ENCODE peak calls at places on chromosomes 4 and X, in six cellular contexts. One of them, this sample, is unnamed.

GRCh38 chrX:40326186-40326965 is 228.6 kb upstream of the BCOR start:
- DNase-seq in psoas muscle: no peak
- DNase-seq in IMR-90: no peak
- DNase-seq in pancreas: no peak
- DNase-seq in Peyer's patch: no peak
- DNase-seq in endodermal cell: peak; percentile 84
- DNase-seq in this sample: no peak

GRCh38 chrX:2489446-2490445 is 11.0 kb downstream of the DHRSX start:
- DNase-seq in IMR-90: no peak
- DNase-seq in psoas muscle: no peak
- DNase-seq in Peyer's patch: no peak
- DNase-seq in endodermal cell: peak; percentile 27
- DNase-seq in pancreas: no peak
- DNase-seq in this sample: no peak

GRCh38 chr4:158754385-158755180 is 14.2 kb upstream of the FNIP2 start:
- DNase-seq in IMR-90: peak; percentile 70
- DNase-seq in psoas muscle: no peak
- DNase-seq in Peyer's patch: no peak
- DNase-seq in endodermal cell: no peak
- DNase-seq in pancreas: no peak
- DNase-seq in this sample: no peak

GRCh38 chr4:98498774-98499173 is 159.6 kb downstream of the TSPAN5 start:
- DNase-seq in IMR-90: no peak
- DNase-seq in endodermal cell: no peak
- DNase-seq in pancreas: no peak
- DNase-seq in Peyer's patch: no peak
- DNase-seq in psoas muscle: no peak
- DNase-seq in this sample: no peak

GRCh38 chrX:39950035-39950688 is 147.6 kb downstream of the BCOR start:
- DNase-seq in pancreas: no peak
- DNase-seq in endodermal cell: no peak
- DNase-seq in IMR-90: peak; percentile 33
- DNase-seq in Peyer's patch: no peak
- DNase-seq in psoas muscle: no peak
- DNase-seq in this sample: no peak

GRCh38 chrX:17922303-17922702 is 61.2 kb upstream of the RAI2 start:
- DNase-seq in psoas muscle: no peak
- DNase-seq in pancreas: no peak
- DNase-seq in IMR-90: no peak
- DNase-seq in Peyer's patch: no peak
- DNase-seq in endodermal cell: no peak
- DNase-seq in this sample: no peak

GRCh38 chr4:38242822-38243384 is 282.7 kb downstream of the PTTG2 start:
- DNase-seq in Peyer's patch: no peak
- DNase-seq in endodermal cell: no peak
- DNase-seq in pancreas: no peak
- DNase-seq in psoas muscle: no peak
- DNase-seq in IMR-90: no peak
- DNase-seq in this sample: no peak

GRCh38 chr4:176443646-176444409 is 124.1 kb downstream of the SPCS3 start:
- DNase-seq in endodermal cell: no peak
- DNase-seq in IMR-90: no peak
- DNase-seq in psoas muscle: no peak
- DNase-seq in Peyer's patch: no peak
- DNase-seq in pancreas: no peak
- DNase-seq in this sample: no peak

GRCh38 chr4:156408749-156409148 is 455.1 kb upstream of the CTSO start:
- DNase-seq in psoas muscle: no peak
- DNase-seq in Peyer's patch: no peak
- DNase-seq in pancreas: no peak
- DNase-seq in endodermal cell: no peak
- DNase-seq in IMR-90: peak; percentile 8
- DNase-seq in this sample: no peak

GRCh38 chrX:13001961-13002671 is 27.2 kb downstream of the TMSB4X start:
- DNase-seq in IMR-90: peak; percentile 52
- DNase-seq in endodermal cell: no peak
- DNase-seq in Peyer's patch: no peak
- DNase-seq in pancreas: no peak
- DNase-seq in psoas muscle: no peak
- DNase-seq in this sample: no peak

GRCh38 chr4:162154862-162155540 is 8.8 kb downstream of the FSTL5 start:
- DNase-seq in Peyer's patch: no peak
- DNase-seq in endodermal cell: no peak
- DNase-seq in psoas muscle: no peak
- DNase-seq in IMR-90: no peak
- DNase-seq in pancreas: no peak
- DNase-seq in this sample: no peak

GRCh38 chrX:120308959-120309872 is 2.0 kb downstream of the TMEM255A start:
- DNase-seq in psoas muscle: peak; percentile 78
- DNase-seq in endodermal cell: peak; percentile 87
- DNase-seq in IMR-90: peak; percentile 14
- DNase-seq in Peyer's patch: peak; percentile 84
- DNase-seq in pancreas: peak; percentile 62
- DNase-seq in this sample: peak; percentile 41

GRCh38 chr4:118969359-118969758 is 80.7 kb downstream of the SYNPO2 start:
- DNase-seq in psoas muscle: peak; percentile 72
- DNase-seq in pancreas: peak; percentile 24
- DNase-seq in endodermal cell: peak; percentile 63
- DNase-seq in IMR-90: peak; percentile 82
- DNase-seq in Peyer's patch: peak; percentile 72
- DNase-seq in this sample: no peak

GRCh38 chr4:152348670-152349069 is 187.2 kb downstream of the FBXW7 start:
- DNase-seq in endodermal cell: no peak
- DNase-seq in IMR-90: no peak
- DNase-seq in psoas muscle: no peak
- DNase-seq in Peyer's patch: no peak
- DNase-seq in pancreas: no peak
- DNase-seq in this sample: no peak

GRCh38 chrX:108224727-108225455 is 133.3 kb downstream of the ATG4A start:
- DNase-seq in endodermal cell: peak; percentile 73
- DNase-seq in IMR-90: peak; percentile 31
- DNase-seq in psoas muscle: peak; percentile 31
- DNase-seq in Peyer's patch: no peak
- DNase-seq in pancreas: no peak
- DNase-seq in this sample: no peak

GRCh38 chrX:103175944-103176753 is 38.8 kb upstream of the BEX4 start:
- DNase-seq in pancreas: peak; percentile 29
- DNase-seq in Peyer's patch: peak; percentile 72
- DNase-seq in IMR-90: peak; percentile 38
- DNase-seq in psoas muscle: peak; percentile 55
- DNase-seq in endodermal cell: peak; percentile 89
- DNase-seq in this sample: peak; percentile 14

GRCh38 chrX:37320541-37321203 is 28.5 kb upstream of the PRRG1 start:
- DNase-seq in psoas muscle: no peak
- DNase-seq in pancreas: no peak
- DNase-seq in Peyer's patch: no peak
- DNase-seq in endodermal cell: no peak
- DNase-seq in IMR-90: no peak
- DNase-seq in this sample: no peak

GRCh38 chrX:131649741-131650140 is 105.9 kb downstream of the OR13H1 start:
- DNase-seq in IMR-90: no peak
- DNase-seq in pancreas: no peak
- DNase-seq in endodermal cell: no peak
- DNase-seq in Peyer's patch: no peak
- DNase-seq in psoas muscle: no peak
- DNase-seq in this sample: no peak

GRCh38 chr4:110071466-110071865 is 126.9 kb downstream of the ELOVL6 start:
- DNase-seq in IMR-90: no peak
- DNase-seq in Peyer's patch: no peak
- DNase-seq in pancreas: no peak
- DNase-seq in endodermal cell: peak; percentile 58
- DNase-seq in psoas muscle: no peak
- DNase-seq in this sample: no peak

GRCh38 chrX:111742018-111742417 is 61.0 kb downstream of the ALG13 start:
- DNase-seq in pancreas: no peak
- DNase-seq in Peyer's patch: no peak
- DNase-seq in IMR-90: no peak
- DNase-seq in endodermal cell: no peak
- DNase-seq in psoas muscle: no peak
- DNase-seq in this sample: no peak

GRCh38 chr4:185183622-185184281 is 20.0 kb downstream of the CFAP97 start:
- DNase-seq in psoas muscle: peak; percentile 68
- DNase-seq in Peyer's patch: peak; percentile 95
- DNase-seq in endodermal cell: peak; percentile 84
- DNase-seq in pancreas: peak; percentile 82
- DNase-seq in IMR-90: peak; percentile 93
- DNase-seq in this sample: peak; percentile 69

GRCh38 chrX:149497626-149498025 is 7.5 kb downstream of the IDS start:
- DNase-seq in Peyer's patch: no peak
- DNase-seq in endodermal cell: no peak
- DNase-seq in psoas muscle: no peak
- DNase-seq in IMR-90: peak; percentile 67
- DNase-seq in pancreas: no peak
- DNase-seq in this sample: no peak

GRCh38 chrX:86436116-86436515 is 287.9 kb downstream of the DACH2 start:
- DNase-seq in pancreas: no peak
- DNase-seq in endodermal cell: no peak
- DNase-seq in IMR-90: no peak
- DNase-seq in Peyer's patch: no peak
- DNase-seq in psoas muscle: no peak
- DNase-seq in this sample: no peak

GRCh38 chr4:43471950-43472349 is 579.4 kb downstream of the GRXCR1 start:
- DNase-seq in endodermal cell: no peak
- DNase-seq in psoas muscle: no peak
- DNase-seq in Peyer's patch: no peak
- DNase-seq in IMR-90: no peak
- DNase-seq in pancreas: no peak
- DNase-seq in this sample: no peak
- H3K9me3 ChIP-seq in endodermal cell: peaks cover 43% of the 10 kb centered on the region
- H3K9me3 ChIP-seq in psoas muscle: peaks cover 5% of the 10 kb centered on the region
- H3K9me3 ChIP-seq in Peyer's patch: no peaks in the 10 kb centered on the region
- H3K9me3 ChIP-seq in IMR-90: peaks cover 10% of the 10 kb centered on the region
- H3K9me3 ChIP-seq in pancreas: no peaks in the 10 kb centered on the region
- H3K9me3 ChIP-seq in this sample: peaks cover 2% of the 10 kb centered on the region

GRCh38 chrX:155874571-155875244 is 6.4 kb upstream of the VAMP7 start:
- DNase-seq in Peyer's patch: no peak
- DNase-seq in IMR-90: no peak
- DNase-seq in psoas muscle: no peak
- DNase-seq in pancreas: no peak
- DNase-seq in endodermal cell: no peak
- DNase-seq in this sample: no peak

GRCh38 chrX:155870958-155871357 is 10.2 kb upstream of the VAMP7 start:
- DNase-seq in IMR-90: no peak
- DNase-seq in endodermal cell: no peak
- DNase-seq in pancreas: no peak
- DNase-seq in Peyer's patch: no peak
- DNase-seq in psoas muscle: no peak
- DNase-seq in this sample: no peak

GRCh38 chrX:155867821-155868220 is 13.3 kb upstream of the VAMP7 start:
- DNase-seq in pancreas: no peak
- DNase-seq in IMR-90: no peak
- DNase-seq in Peyer's patch: no peak
- DNase-seq in endodermal cell: no peak
- DNase-seq in psoas muscle: no peak
- DNase-seq in this sample: no peak

GRCh38 chrX:155873203-155873602 is 7.9 kb upstream of the VAMP7 start:
- DNase-seq in endodermal cell: no peak
- DNase-seq in pancreas: no peak
- DNase-seq in Peyer's patch: no peak
- DNase-seq in IMR-90: no peak
- DNase-seq in psoas muscle: no peak
- DNase-seq in this sample: no peak

DNA sequence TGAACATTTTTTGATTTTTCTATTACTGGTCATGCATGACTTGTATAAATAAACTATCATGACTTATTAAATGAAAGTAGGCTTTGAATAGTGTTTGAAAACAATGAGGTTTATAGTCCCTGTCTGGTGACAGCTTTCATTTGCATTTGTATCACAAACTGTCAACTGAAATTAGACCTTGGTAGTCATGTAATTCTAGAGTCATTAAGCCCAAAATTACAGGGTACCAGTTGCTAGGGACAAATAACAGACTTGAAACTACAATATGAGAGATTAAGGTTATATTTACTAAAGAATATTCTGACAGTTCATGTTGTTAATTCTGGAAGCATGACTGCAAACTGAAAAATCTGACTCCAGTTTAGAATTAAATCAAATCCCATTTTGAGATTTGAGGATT is 9.2 kb upstream of the VAMP7 start:
- DNase-seq in IMR-90: no peak
- DNase-seq in endodermal cell: no peak
- DNase-seq in pancreas: no peak
- DNase-seq in Peyer's patch: no peak
- DNase-seq in psoas muscle: no peak
- DNase-seq in this sample: no peak
- H3K9me3 ChIP-seq in IMR-90: peaks cover 2% of the 10 kb centered on the region
- H3K9me3 ChIP-seq in endodermal cell: peaks cover 19% of the 10 kb centered on the region
- H3K9me3 ChIP-seq in pancreas: no peaks in the 10 kb centered on the region
- H3K9me3 ChIP-seq in Peyer's patch: no peaks in the 10 kb centered on the region
- H3K9me3 ChIP-seq in psoas muscle: peaks cover 4% of the 10 kb centered on the region
- H3K9me3 ChIP-seq in this sample: no peaks in the 10 kb centered on the region

DNA sequence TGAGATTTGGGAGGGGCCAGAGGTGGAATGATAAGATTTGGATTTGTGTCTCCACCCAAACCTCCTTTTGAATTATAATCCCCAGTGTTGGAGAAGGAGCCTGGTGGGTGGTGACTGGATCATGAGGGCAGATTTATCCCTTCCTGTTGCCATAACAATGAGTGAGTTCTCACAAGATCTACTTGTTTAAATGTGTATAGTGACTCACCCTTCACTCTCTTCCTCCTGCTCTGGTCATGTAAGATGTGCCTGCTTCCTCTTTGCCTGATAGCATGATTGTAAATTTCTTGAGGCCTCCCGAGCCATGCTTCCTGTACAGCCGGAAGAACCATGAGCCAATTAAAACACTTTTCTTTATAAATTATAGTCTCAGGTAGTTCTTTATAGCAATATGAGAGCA is 348.6 kb downstream of the AR start:
- DNase-seq in psoas muscle: no peak
- DNase-seq in IMR-90: no peak
- DNase-seq in Peyer's patch: no peak
- DNase-seq in pancreas: no peak
- DNase-seq in endodermal cell: no peak
- DNase-seq in this sample: no peak
- H3K9me3 ChIP-seq in psoas muscle: no peaks in the 10 kb centered on the region
- H3K9me3 ChIP-seq in IMR-90: peaks cover 12% of the 10 kb centered on the region
- H3K9me3 ChIP-seq in Peyer's patch: no peaks in the 10 kb centered on the region
- H3K9me3 ChIP-seq in pancreas: no peaks in the 10 kb centered on the region
- H3K9me3 ChIP-seq in endodermal cell: peaks cover 4% of the 10 kb centered on the region
- H3K9me3 ChIP-seq in this sample: no peaks in the 10 kb centered on the region

GRCh38 chrX:64151911-64152310 is 53.6 kb downstream of the AMER1 start:
- DNase-seq in psoas muscle: no peak
- DNase-seq in endodermal cell: no peak
- DNase-seq in Peyer's patch: no peak
- DNase-seq in IMR-90: no peak
- DNase-seq in pancreas: no peak
- DNase-seq in this sample: no peak

GRCh38 chrX:64150775-64151174 is 54.7 kb downstream of the AMER1 start:
- DNase-seq in pancreas: no peak
- DNase-seq in endodermal cell: no peak
- DNase-seq in IMR-90: no peak
- DNase-seq in psoas muscle: no peak
- DNase-seq in Peyer's patch: no peak
- DNase-seq in this sample: no peak

DNA sequence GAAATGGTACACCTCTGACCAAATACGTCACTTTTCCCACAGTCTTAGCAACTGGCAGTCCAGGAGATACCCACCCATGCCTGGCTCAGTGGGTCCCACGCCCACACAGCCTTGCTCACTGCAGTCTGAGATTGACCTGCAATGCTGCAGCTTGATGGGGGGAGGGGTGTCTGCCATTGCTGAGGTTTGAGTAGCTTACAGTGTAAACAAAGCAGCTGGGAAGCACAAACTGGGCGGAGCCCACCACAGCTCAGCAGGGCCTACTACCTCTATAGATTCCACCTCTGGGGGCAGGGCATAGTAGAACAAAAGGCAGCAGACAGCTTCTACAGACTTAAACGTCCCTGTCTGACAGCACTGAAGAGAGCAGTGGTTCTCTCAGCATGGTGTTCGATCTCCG is 52.7 kb downstream of the AMER1 start:
- DNase-seq in IMR-90: no peak
- DNase-seq in endodermal cell: peak; percentile 84
- DNase-seq in Peyer's patch: no peak
- DNase-seq in psoas muscle: no peak
- DNase-seq in pancreas: no peak
- DNase-seq in this sample: no peak
- H3K9me3 ChIP-seq in IMR-90: no peaks in the 10 kb centered on the region
- H3K9me3 ChIP-seq in endodermal cell: no peaks in the 10 kb centered on the region
- H3K9me3 ChIP-seq in Peyer's patch: peaks cover 4% of the 10 kb centered on the region
- H3K9me3 ChIP-seq in psoas muscle: peaks cover 9% of the 10 kb centered on the region
- H3K9me3 ChIP-seq in pancreas: no peaks in the 10 kb centered on the region
- H3K9me3 ChIP-seq in this sample: no peaks in the 10 kb centered on the region

This sample was measured in T-helper 17 cell.